ENCODE peak calls at places on chromosome 17, in seven cellular contexts. F, I, A, N, K, B and Q are unnamed samples.

GRCh38 chr17:36856921-36857381 is 80.3 kb upstream of the LHX1 start:
- DNase-seq in B (no peak), A (no peak), K (no peak), F (no peak), N (peak), I (no peak), Q (no peak)

GRCh38 chr17:81398170-81398854 is 3.1 kb downstream of the BAHCC1 start:
- DNase-seq in F (no peak), K (peak), I (peak), N (peak), B (no peak), A (no peak), Q (no peak)

GRCh38 chr17:64020068-64020766 is at the start of gene ICAM2:
- DNase-seq in F (no peak), K (no peak), I (peak), N (no peak), B (no peak), A (no peak), Q (no peak)

GRCh38 chr17:68906638-68907037 is 48.6 kb downstream of the ABCA8 start:
- DNase-seq in K (no peak), N (peak), F (no peak), B (peak), I (no peak), A (no peak), Q (no peak)

GRCh38 chr17:63945851-63946439 is 13.8 kb upstream of the CD79B start:
- DNase-seq in K (no peak), F (no peak), A (no peak), I (no peak), B (no peak), N (no peak), Q (no peak)

GRCh38 chr17:1367351-1367745 is 32.7 kb downstream of the YWHAE start:
- DNase-seq in A (no peak), N (no peak), K (peak), F (no peak), I (no peak), B (no peak), Q (peak)

GRCh38 chr17:62790554-62790953 is 17.6 kb downstream of the MARCHF10 start:
- DNase-seq in K (peak), I (no peak), A (no peak), B (peak), N (peak), F (no peak), Q (no peak)

GRCh38 chr17:17445925-17446665 is 30.7 kb upstream of the MED9 start:
- DNase-seq in I (peak), A (no peak), K (peak), B (peak), F (peak), N (peak), Q (no peak)

GRCh38 chr17:69723316-69723715 is 308.8 kb downstream of the MAP2K6 start:
- DNase-seq in A (no peak), B (no peak), K (no peak), F (no peak), I (no peak), N (no peak), Q (no peak)

GRCh38 chr17:79874329-79874981 is 35.2 kb upstream of the CBX4 start:
- DNase-seq in N (peak), K (peak), F (no peak), I (no peak), A (peak), B (peak), Q (no peak)

GRCh38 chr17:48375356-48375755 is 54.7 kb downstream of the SKAP1 start:
- DNase-seq in F (peak), N (peak), K (peak), B (peak), I (no peak), A (no peak), Q (peak)

GRCh38 chr17:33499025-33499424 is 205.9 kb upstream of the ASIC2 start:
- DNase-seq in A (no peak), N (no peak), I (no peak), K (no peak), B (no peak), F (no peak), Q (no peak)

GRCh38 chr17:50605434-50605833 is 29.2 kb upstream of the ABCC3 start:
- DNase-seq in N (no peak), F (no peak), B (no peak), A (no peak), K (no peak), I (no peak), Q (no peak)

GRCh38 chr17:50601789-50602375 is 32.8 kb upstream of the ABCC3 start:
- DNase-seq in K (no peak), A (no peak), N (no peak), I (no peak), B (no peak), F (no peak), Q (no peak)

GRCh38 chr17:50602514-50603235 is 32.0 kb upstream of the ABCC3 start:
- DNase-seq in B (no peak), K (no peak), A (no peak), I (no peak), N (no peak), F (no peak), Q (no peak)

GRCh38 chr17:50604470-50604869 is 30.2 kb upstream of the ABCC3 start:
- DNase-seq in B (no peak), N (no peak), F (no peak), A (peak), K (peak), I (peak), Q (peak)

GRCh38 chr17:50603340-50603739 is 31.3 kb upstream of the ABCC3 start:
- DNase-seq in A (peak), B (no peak), N (no peak), K (no peak), F (no peak), I (no peak), Q (no peak)
- TF ChIP-seq CTCF in A (no peak), B (peak), N (peak), K (peak), F (no peak), I (no peak), Q (peak)

GRCh38 chr17:38747385-38748328 is 479 bp downstream of the PCGF2 start:
- DNase-seq in N (no peak), F (no peak), B (no peak), I (peak), A (peak), K (no peak), Q (no peak)
- TF ChIP-seq CTCF in N (no peak), F (no peak), B (peak), I (peak), A (no peak), K (no peak), Q (no peak)

DNA sequence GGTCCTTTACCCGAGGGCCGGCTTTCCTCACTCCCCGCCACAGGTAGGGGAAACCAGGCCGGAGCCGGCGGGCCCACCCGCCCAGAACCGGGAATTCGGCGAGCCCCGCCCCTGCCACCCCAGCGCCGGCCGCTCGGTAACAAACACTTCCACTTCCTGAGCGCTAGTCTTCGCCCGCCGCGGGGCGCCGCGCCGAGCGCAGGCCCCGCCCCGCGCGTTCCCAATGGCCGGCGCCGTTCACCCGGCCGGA is 224 bp upstream of the NHERF1 start:
- DNase-seq in F (no peak), I (no peak), K (no peak), B (peak), A (no peak), N (no peak), Q (no peak)
- TF ChIP-seq CTCF in F (no peak), I (no peak), K (no peak), B (no peak), A (no peak), N (no peak), Q (no peak)

GRCh38 chr17:40726919-40727318 is 23.4 kb upstream of the KRT24 start:
- DNase-seq in F (no peak), B (peak), N (peak), K (no peak), I (no peak), A (no peak), Q (no peak)
- TF ChIP-seq CTCF in F (peak), B (peak), N (peak), K (peak), I (peak), A (no peak), Q (peak)

DNA sequence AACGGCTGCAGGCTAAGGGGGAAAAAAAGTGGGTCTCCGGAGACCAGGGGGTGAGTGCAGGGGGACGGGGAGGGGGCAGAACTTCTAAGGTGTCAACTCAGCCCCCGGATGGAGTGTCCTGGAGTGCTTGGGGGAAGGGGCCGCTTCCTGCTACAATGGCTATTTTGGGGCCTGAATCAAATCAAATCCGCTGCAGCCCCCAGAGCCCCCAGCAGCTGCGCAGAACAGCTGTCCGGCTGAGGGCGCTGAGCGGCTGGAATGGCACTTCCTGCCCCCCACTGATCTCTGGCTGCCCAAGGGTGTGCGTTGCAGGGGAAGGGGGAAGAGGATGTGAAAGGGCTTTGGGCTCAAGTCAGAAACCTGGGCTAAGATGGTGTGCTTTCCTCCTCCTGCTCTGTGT is 24.2 kb upstream of the PHB1 start:
- DNase-seq in F (no peak), I (no peak), N (no peak), K (no peak), B (no peak), A (no peak), Q (no peak)
- TF ChIP-seq CTCF in F (no peak), I (no peak), N (no peak), K (no peak), B (no peak), A (no peak), Q (no peak)

GRCh38 chr17:4735825-4736651 is 3.6 kb upstream of the ZMYND15 start:
- DNase-seq in K (peak), I (no peak), N (no peak), A (no peak), B (no peak), F (no peak), Q (no peak)

GRCh38 chr17:4738136-4739121 is 1.2 kb upstream of the ZMYND15 start:
- DNase-seq in B (peak), N (peak), I (no peak), A (no peak), K (no peak), F (peak), Q (no peak)

GRCh38 chr17:4734857-4735475 is 3.7 kb downstream of the MED11 start:
- DNase-seq in A (no peak), B (no peak), F (no peak), N (no peak), I (no peak), K (no peak), Q (no peak)

GRCh38 chr17:4728124-4728523 is 3.1 kb upstream of the MED11 start:
- DNase-seq in N (peak), K (no peak), F (no peak), A (no peak), I (no peak), B (peak), Q (no peak)

DNA sequence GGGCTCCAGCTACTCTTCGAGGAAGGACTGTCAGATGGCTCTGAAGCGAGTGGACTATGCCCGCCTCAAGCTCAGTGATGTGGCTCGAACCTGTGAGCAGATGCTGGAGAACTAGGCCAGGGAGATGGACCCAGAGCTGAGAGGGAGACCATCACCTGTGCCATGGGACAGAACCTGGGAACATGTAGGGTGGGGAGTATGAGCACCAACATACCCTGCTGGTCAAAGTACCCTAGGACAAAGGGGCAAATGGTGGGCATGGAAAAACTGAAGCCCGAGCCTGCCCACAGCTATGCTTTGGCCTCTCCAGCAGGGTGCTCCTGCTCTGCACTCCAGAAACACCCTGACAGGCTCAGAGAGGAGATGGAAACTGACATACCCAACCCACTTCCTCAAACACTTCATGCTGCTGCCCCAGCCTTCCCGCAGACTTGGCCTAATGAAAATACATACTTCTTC is 1.9 kb downstream of the MED11 start:
- DNase-seq in F (no peak), N (peak), I (no peak), B (no peak), K (no peak), A (no peak), Q (no peak)
- TF ChIP-seq CTCF in F (no peak), N (peak), I (no peak), B (peak), K (no peak), A (peak), Q (peak)

GRCh38 chr17:45197108-45197507 is 24.6 kb upstream of the FMNL1 start:
- DNase-seq in A (no peak), B (no peak), K (no peak), F (no peak), N (no peak), I (peak), Q (no peak)
- TF ChIP-seq CTCF in A (no peak), B (no peak), K (no peak), F (no peak), N (no peak), I (no peak), Q (no peak)

DNA sequence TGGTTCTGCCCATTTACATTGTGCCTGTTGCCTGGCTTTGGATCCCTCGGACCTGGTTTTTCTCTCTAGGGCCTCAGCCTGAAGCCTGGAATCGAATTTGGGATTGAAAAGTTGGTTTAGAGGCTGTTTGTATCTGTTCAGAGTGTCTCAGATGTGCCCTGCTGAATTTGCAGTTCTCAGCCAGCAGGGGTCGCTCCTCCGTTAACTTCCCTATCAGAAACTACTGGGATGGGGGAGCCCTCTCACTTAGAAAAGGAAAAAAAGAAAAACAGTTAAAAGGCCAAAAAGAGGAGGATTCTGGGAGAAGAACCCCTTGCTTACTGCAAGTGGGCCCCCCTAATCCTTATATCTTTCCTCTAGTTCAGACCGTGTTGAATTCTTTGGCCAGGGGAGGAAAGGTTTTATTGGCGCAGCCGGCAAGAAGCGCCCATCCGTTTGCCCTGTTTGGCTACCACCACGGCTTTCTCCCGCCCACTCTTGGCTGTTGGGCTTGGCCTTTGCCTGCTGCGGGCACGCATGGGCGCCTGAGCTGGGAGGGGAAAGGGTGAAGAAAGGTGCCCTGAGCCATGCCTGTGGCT is 8.7 kb downstream of the FZD2 start:
- DNase-seq in N (no peak), B (no peak), A (no peak), F (no peak), K (no peak), I (no peak), Q (no peak)
- TF ChIP-seq CTCF in N (peak), B (peak), A (peak), F (peak), K (peak), I (peak), Q (peak)